ENCODE peak calls at places on chromosomes 16 and 17, in nine cellular contexts. G is HCT116; I is neural progenitor cell; J is nephron progenitor cell; X is foreskin melanocyte; L is stimulated activated CD8-positive, alpha-beta memory T cell treated with anti-CD3 and anti-CD28 coated beads, Interleukin-4, amount 100 ng/mL, for 24 hours; S is spleen; T is Panc1; R is mammary epithelial cell. Z is an unnamed sample.

GRCh38 chr17:2049333-2050245 is 5.3 kb upstream of the HIC1 start:
- DNase-seq in G (no peak), I (peak; percentile 95), J (peak; percentile 95), X (no peak), L (peak; percentile 84), S (peak; percentile 96), T (no peak), R (peak; percentile 74), Z (peak; percentile 95)

GRCh38 chr16:88541831-88542230 is 28.4 kb upstream of the ZC3H18 start:
- DNase-seq in G (no peak), I (no peak), J (no peak), X (no peak), L (no peak), S (no peak), T (no peak), R (no peak), Z (peak; percentile 4)

GRCh38 chr16:29820271-29820701 is at the start of gene MVP:
- DNase-seq in G (no peak), I (no peak), J (peak; percentile 27), X (no peak), L (no peak), S (peak; percentile 92), T (no peak), R (peak; percentile 66), Z (peak; percentile 72)

GRCh38 chr17:958712-959451 is 20.7 kb downstream of the NXN start:
- DNase-seq in G (no peak), I (no peak), J (no peak), X (no peak), L (no peak), S (peak; percentile 52), T (no peak), R (no peak), Z (no peak)

GRCh38 chr17:72063756-72064461 is 56.9 kb upstream of the SOX9 start:
- DNase-seq in G (no peak), I (no peak), J (no peak), X (no peak), L (no peak), S (no peak), T (no peak), R (peak; percentile 58), Z (no peak)

GRCh38 chr16:15498427-15499175 is 64.2 kb downstream of the BMERB1 start:
- DNase-seq in G (no peak), I (peak; percentile 39), J (no peak), X (no peak), L (no peak), S (no peak), T (no peak), R (no peak), Z (no peak)

GRCh38 chr17:15168379-15168778 is 96.7 kb downstream of the PMP22 start:
- DNase-seq in G (no peak), I (no peak), J (no peak), X (no peak), L (no peak), S (no peak), T (no peak), R (no peak), Z (no peak)

GRCh38 chr17:45394913-45395568 is 37.6 kb downstream of the ARHGAP27 start:
- DNase-seq in G (peak; percentile 45), I (peak; percentile 94), J (peak; percentile 84), X (peak; percentile 75), L (peak; percentile 20), S (peak; percentile 83), T (no peak), R (peak; percentile 17), Z (peak; percentile 95)

GRCh38 chr17:45311406-45311761 is 5.4 kb downstream of the MAP3K14 start:
- DNase-seq in G (no peak), I (peak; percentile 21), J (no peak), X (no peak), L (no peak), S (no peak), T (no peak), R (no peak), Z (no peak)

GRCh38 chr17:51427259-51428255 is 167.2 kb downstream of the UTP18 start:
- DNase-seq in G (no peak), I (no peak), J (no peak), X (no peak), L (peak; percentile 22), S (no peak), T (no peak), R (no peak), Z (peak; percentile 42)